ENCODE peak calls at places on chromosomes 16 and 17, in eight cellular contexts. H, Z, V, L, C, A, W and E are unnamed samples.

GRCh38 chr17:19812407-19812806 is 55.3 kb downstream of the ULK2 start:
- DNase-seq in H (no peak), Z (no peak), V (no peak), L (peak; percentile 9), C (no peak), A (peak; percentile 1), W (no peak), E (no peak)

GRCh38 chr17:19313746-19314651 is 48.5 kb downstream of the B9D1 start:
- DNase-seq in H (no peak), Z (peak; percentile 43), V (no peak), L (peak; percentile 64), C (no peak), A (no peak), W (no peak), E (no peak)

GRCh38 chr17:3739422-3740124 is 15.9 kb downstream of the HASPIN start:
- DNase-seq in H (no peak), Z (no peak), V (no peak), L (no peak), C (no peak), A (no peak), W (no peak), E (no peak)

GRCh38 chr17:66283971-66284370 is 18.4 kb upstream of the PRKCA start:
- DNase-seq in H (no peak), Z (no peak), V (no peak), L (no peak), C (no peak), A (no peak), W (no peak), E (no peak)

GRCh38 chr17:50663812-50664374 is 29.2 kb downstream of the ABCC3 start:
- DNase-seq in H (no peak), Z (no peak), V (no peak), L (no peak), C (no peak), A (no peak), W (no peak), E (no peak)

GRCh38 chr17:50519141-50519834 is 11.0 kb downstream of the MYCBPAP start:
- DNase-seq in H (no peak), Z (peak; percentile 73), V (no peak), L (no peak), C (no peak), A (no peak), W (no peak), E (no peak)

GRCh38 chr16:72996291-72997062 is 51.5 kb downstream of the ZFHX3 start:
- DNase-seq in H (no peak), Z (no peak), V (no peak), L (no peak), C (no peak), A (no peak), W (peak; percentile 47), E (no peak)

GRCh38 chr16:28320741-28321140 is 28.4 kb downstream of the SBK1 start:
- DNase-seq in H (no peak), Z (no peak), V (no peak), L (no peak), C (no peak), A (no peak), W (no peak), E (no peak)

GRCh38 chr16:6382787-6383515 is 949.7 kb upstream of the RBFOX1 start:
- DNase-seq in H (no peak), Z (no peak), V (no peak), L (no peak), C (no peak), A (no peak), W (no peak), E (no peak)

DNA sequence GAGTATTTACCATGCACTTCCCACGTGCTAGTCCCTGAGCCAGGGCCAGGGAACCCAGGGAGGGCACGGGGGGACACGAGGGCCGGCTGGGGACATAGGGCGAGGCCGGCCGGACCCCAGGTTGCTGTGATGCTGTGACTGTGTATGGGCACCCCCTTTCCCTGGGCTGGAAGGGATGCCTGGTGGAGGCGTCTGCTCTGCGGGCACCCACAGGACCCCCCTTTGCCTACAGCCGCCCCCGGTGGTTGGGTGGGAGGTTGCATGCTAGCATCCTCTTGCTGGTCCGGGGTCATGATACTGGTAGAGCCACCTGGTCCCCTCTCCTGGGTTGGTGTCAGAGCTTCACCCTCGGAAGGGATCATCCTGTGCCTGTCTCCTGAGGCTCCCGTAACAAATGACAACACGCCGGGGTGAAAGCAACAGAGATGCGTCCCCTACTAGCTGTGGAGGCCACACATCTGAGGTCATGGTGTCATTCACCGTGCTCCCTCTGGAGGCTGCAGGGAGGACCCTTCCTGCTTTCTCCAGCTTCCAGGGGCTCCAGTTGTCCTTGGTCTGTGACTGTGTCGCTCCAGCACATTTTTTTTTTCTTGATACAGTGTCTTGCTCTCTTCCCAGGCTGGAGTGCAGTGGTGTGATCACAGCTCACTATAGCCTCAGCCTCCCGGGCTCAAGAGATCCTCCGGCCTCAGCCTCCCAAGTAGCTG is 3.1 kb upstream of the CIAO3 start:
- DNase-seq in H (no peak), Z (no peak), V (no peak), L (no peak), C (no peak), A (no peak), W (no peak), E (no peak)
- TF ChIP-seq CTCF in H (no peak), Z (no peak), V (no peak), L (no peak), C (no peak), A (no peak), W (peak; percentile 14), E (peak; percentile 30)

DNA sequence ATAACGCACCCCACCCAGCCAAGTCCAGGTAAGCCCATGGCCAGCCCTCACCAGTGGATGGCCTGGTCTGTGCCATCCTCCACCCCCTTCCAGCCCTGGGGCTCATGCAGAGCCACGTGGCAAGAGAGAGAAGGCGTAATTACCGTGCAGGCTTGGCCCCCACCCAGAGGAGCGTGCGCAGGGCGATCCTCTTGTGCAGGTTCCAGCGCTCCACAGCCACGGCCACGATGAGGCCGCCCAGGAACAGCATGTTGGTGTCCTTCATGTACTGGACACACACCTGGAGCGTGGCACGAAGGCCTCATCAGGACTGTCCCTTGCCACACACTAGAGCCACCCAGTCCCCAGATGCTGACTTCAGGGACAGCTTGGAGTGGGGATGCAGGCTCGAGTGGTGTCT is 6.7 kb downstream of the SLC13A5 start:
- DNase-seq in H (no peak), Z (no peak), V (no peak), L (no peak), C (no peak), A (no peak), W (no peak), E (no peak)
- TF ChIP-seq CTCF in H (no peak), Z (no peak), V (no peak), L (no peak), C (no peak), A (no peak), W (no peak), E (no peak)

GRCh38 chr17:42460371-42460770 is 1.7 kb downstream of the ATP6V0A1 start:
- DNase-seq in H (no peak), Z (no peak), V (no peak), L (no peak), C (no peak), A (no peak), W (no peak), E (no peak)

GRCh38 chr17:42458497-42459255 is at the start of gene ATP6V0A1:
- DNase-seq in H (peak; percentile 95), Z (peak; percentile 90), V (peak; percentile 88), L (peak; percentile 91), C (peak; percentile 53), A (no peak), W (peak; percentile 99), E (peak; percentile 87)

GRCh38 chr17:42457107-42457787 is 1.4 kb upstream of the ATP6V0A1 start:
- DNase-seq in H (no peak), Z (no peak), V (no peak), L (no peak), C (no peak), A (no peak), W (no peak), E (no peak)

GRCh38 chr17:42459983-42460300 is 1.3 kb downstream of the ATP6V0A1 start:
- DNase-seq in H (no peak), Z (peak; percentile 41), V (no peak), L (peak; percentile 58), C (peak; percentile 20), A (no peak), W (no peak), E (no peak)

GRCh38 chr17:42459256-42459982 is 741 bp downstream of the ATP6V0A1 start:
- DNase-seq in H (peak; percentile 36), Z (peak; percentile 63), V (no peak), L (peak; percentile 39), C (no peak), A (no peak), W (peak; percentile 70), E (peak; percentile 25)
- TF ChIP-seq CTCF in H (no peak), Z (peak; percentile 66), V (no peak), L (peak; percentile 43), C (peak; percentile 44), A (peak; percentile 37), W (no peak), E (no peak)

GRCh38 chr17:60142872-60143499 is 6.8 kb upstream of the CA4 start:
- DNase-seq in H (peak; percentile 89), Z (peak; percentile 56), V (peak; percentile 41), L (peak; percentile 92), C (peak; percentile 60), A (peak; percentile 51), W (peak; percentile 86), E (peak; percentile 80)
- TF ChIP-seq CTCF in H (peak; percentile 55), Z (peak; percentile 89), V (no peak), L (peak; percentile 86), C (peak; percentile 83), A (peak; percentile 84), W (peak; percentile 50), E (peak; percentile 33)

GRCh38 chr16:17272716-17273115 is 198.0 kb downstream of the XYLT1 start:
- DNase-seq in H (no peak), Z (no peak), V (no peak), L (no peak), C (no peak), A (no peak), W (no peak), E (no peak)
- TF ChIP-seq CTCF in H (no peak), Z (no peak), V (no peak), L (no peak), C (no peak), A (no peak), W (no peak), E (no peak)

GRCh38 chr16:56005958-56006357 is 130.8 kb upstream of the CES5A start:
- DNase-seq in H (no peak), Z (no peak), V (no peak), L (no peak), C (no peak), A (no peak), W (no peak), E (no peak)
- TF ChIP-seq CTCF in H (no peak), Z (no peak), V (no peak), L (no peak), C (no peak), A (no peak), W (no peak), E (no peak)

GRCh38 chr17:74008196-74008595 is 195.3 kb upstream of the RPL38 start:
- DNase-seq in H (no peak), Z (no peak), V (no peak), L (no peak), C (no peak), A (no peak), W (peak; percentile 20), E (no peak)
- TF ChIP-seq CTCF in H (no peak), Z (no peak), V (no peak), L (no peak), C (no peak), A (no peak), W (no peak), E (no peak)

GRCh38 chr17:63516910-63517824 is 6.0 kb upstream of the KCNH6 start:
- DNase-seq in H (no peak), Z (peak; percentile 22), V (no peak), L (peak; percentile 14), C (no peak), A (peak; percentile 16), W (peak; percentile 28), E (no peak)
- TF ChIP-seq CTCF in H (no peak), Z (no peak), V (no peak), L (no peak), C (no peak), A (no peak), W (no peak), E (no peak)